ENCODE peak calls at places on chromosomes 4 and X, in six cellular contexts. Y is bronchial epithelial cell, C is HFFc6, T is A549, Z is ascending aorta, I is GM13977. U is an unnamed sample.

GRCh38 chrX:153640736-153641574 is 6.0 kb upstream of the DUSP9 start:
- DNase-seq in C (no peak), Z (peak; percentile 54), I (peak; percentile 20), T (no peak), Y (no peak), U (no peak)

GRCh38 chrX:70485466-70485865 is 40.8 kb downstream of the DLG3 start:
- DNase-seq in I (no peak), C (no peak), T (no peak), Z (no peak), Y (peak; percentile 33), U (no peak)

GRCh38 chr4:28557755-28558154 is 1697.1 kb downstream of the STIM2 start:
- DNase-seq in I (no peak), Y (peak; percentile 62), T (no peak), C (peak; percentile 74), Z (no peak), U (no peak)

GRCh38 chr4:150033937-150034336 is 44.3 kb upstream of the DCLK2 start:
- DNase-seq in I (no peak), Y (peak; percentile 25), T (no peak), Z (no peak), C (no peak), U (no peak)

GRCh38 chrX:139759637-139760036 is 51.7 kb upstream of the MCF2 start:
- DNase-seq in I (no peak), Y (peak; percentile 20), T (peak; percentile 1), C (peak; percentile 27), Z (no peak), U (no peak)

GRCh38 chr4:53321151-53321987 is 44.5 kb downstream of the SCFD2 start:
- DNase-seq in C (peak; percentile 96), T (no peak), Z (no peak), I (no peak), Y (peak; percentile 82), U (peak; percentile 87)

GRCh38 chr4:20422398-20422797 is 170.7 kb downstream of the SLIT2 start:
- DNase-seq in I (peak; percentile 22), Y (peak; percentile 70), T (no peak), C (peak; percentile 53), Z (peak; percentile 65), U (no peak)

GRCh38 chrX:17046478-17047097 is 100.1 kb downstream of the REPS2 start:
- DNase-seq in T (peak; percentile 29), Y (peak; percentile 52), I (peak; percentile 44), Z (peak; percentile 84), C (peak; percentile 44), U (peak; percentile 39)

GRCh38 chrX:86047174-86047991 is at the start of gene CHM:
- DNase-seq in C (peak; percentile 77), Y (peak; percentile 83), T (peak; percentile 75), I (peak; percentile 60), Z (peak; percentile 84), U (peak; percentile 37)

GRCh38 chr4:104964387-104965175 is 182.1 kb upstream of the TET2 start:
- DNase-seq in Z (no peak), I (no peak), Y (no peak), C (no peak), T (no peak), U (no peak)

GRCh38 chr4:24777528-24777927 is 17.8 kb upstream of the SOD3 start:
- DNase-seq in Z (no peak), T (no peak), C (no peak), Y (no peak), I (no peak), U (no peak)

GRCh38 chr4:124079174-124079780 is 633.3 kb downstream of the ANKRD50 start:
- DNase-seq in C (peak; percentile 15), Z (no peak), Y (no peak), I (no peak), T (no peak), U (no peak)

GRCh38 chr4:105145059-105145912 is 1.4 kb upstream of the TET2 start:
- DNase-seq in T (no peak), Z (no peak), I (peak; percentile 43), Y (peak; percentile 73), C (no peak), U (no peak)

GRCh38 chr4:874071-874470 is 48.1 kb upstream of the CPLX1 start:
- DNase-seq in C (no peak), I (no peak), T (no peak), Y (no peak), Z (no peak), U (no peak)

GRCh38 chr4:81255524-81255923 is 40.5 kb upstream of the PRKG2 start:
- DNase-seq in I (no peak), Z (no peak), C (no peak), Y (peak; percentile 14), T (no peak), U (peak; percentile 60)

GRCh38 chr4:174657472-174657871 is 135.2 kb upstream of the HPGD start:
- DNase-seq in Y (no peak), Z (no peak), T (no peak), I (no peak), C (no peak), U (no peak)

GRCh38 chr4:79632114-79632513 is 224.1 kb upstream of the GK2 start:
- DNase-seq in C (no peak), T (no peak), I (no peak), Z (no peak), Y (peak; percentile 50), U (no peak)

GRCh38 chr4:134691915-134692314 is 490.3 kb upstream of the PABPC4L start:
- DNase-seq in Y (no peak), T (no peak), I (no peak), Z (no peak), C (peak; percentile 92), U (no peak)

DNA sequence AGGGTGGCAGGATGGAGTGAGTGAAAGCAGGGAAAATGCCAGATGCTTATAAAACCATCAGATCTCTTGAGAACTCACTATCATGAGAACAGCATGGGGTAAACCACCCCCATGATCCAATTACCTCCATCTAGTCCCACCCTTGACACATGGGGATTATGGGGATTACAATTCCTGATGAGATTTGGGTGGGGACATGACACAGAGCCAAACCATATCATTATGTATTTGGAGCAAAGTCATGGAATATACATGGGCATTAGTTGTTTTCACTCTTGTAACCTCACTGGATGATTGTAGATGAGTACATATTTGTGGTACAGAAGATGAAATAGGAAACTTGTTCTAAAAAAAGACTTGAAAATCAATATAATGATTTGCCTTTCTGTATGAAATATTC is 674.5 kb upstream of the BOD1L1 start:
- DNase-seq in C (no peak), Z (no peak), T (no peak), I (no peak), Y (no peak), U (no peak)
- TF ChIP-seq CTCF in C (no peak), Z (no peak), T (no peak), I (no peak), Y (no peak), U (no peak)

GRCh38 chr4:85092536-85092935 is 126.0 kb upstream of the WDFY3 start:
- DNase-seq in T (no peak), Z (no peak), I (no peak), Y (no peak), C (no peak), U (no peak)

GRCh38 chr4:85092943-85093342 is 126.5 kb upstream of the WDFY3 start:
- DNase-seq in Y (no peak), T (no peak), I (no peak), Z (no peak), C (no peak), U (no peak)

GRCh38 chr4:85094735-85095134 is 128.2 kb upstream of the WDFY3 start:
- DNase-seq in I (no peak), C (no peak), Z (no peak), T (no peak), Y (no peak), U (no peak)
- TF ChIP-seq CTCF in I (no peak), C (no peak), Z (no peak), T (no peak), Y (no peak), U (no peak)

GRCh38 chr4:55817691-55818090 is 1.9 kb upstream of the EXOC1L start:
- DNase-seq in I (no peak), Z (no peak), T (no peak), C (no peak), Y (no peak), U (no peak)

GRCh38 chr4:55820260-55820659 is 670 bp downstream of the EXOC1L start:
- DNase-seq in C (no peak), Y (no peak), Z (no peak), I (no peak), T (no peak), U (no peak)

GRCh38 chr4:55824865-55825264 is 5.3 kb downstream of the EXOC1L start:
- DNase-seq in Y (no peak), Z (no peak), C (no peak), I (no peak), T (no peak), U (no peak)

GRCh38 chr4:55819634-55820033 is at the start of gene EXOC1L:
- DNase-seq in C (no peak), Y (no peak), T (no peak), Z (no peak), I (no peak), U (no peak)
- TF ChIP-seq CTCF in C (no peak), Y (no peak), T (no peak), Z (no peak), I (no peak), U (peak; percentile 12)

DNA sequence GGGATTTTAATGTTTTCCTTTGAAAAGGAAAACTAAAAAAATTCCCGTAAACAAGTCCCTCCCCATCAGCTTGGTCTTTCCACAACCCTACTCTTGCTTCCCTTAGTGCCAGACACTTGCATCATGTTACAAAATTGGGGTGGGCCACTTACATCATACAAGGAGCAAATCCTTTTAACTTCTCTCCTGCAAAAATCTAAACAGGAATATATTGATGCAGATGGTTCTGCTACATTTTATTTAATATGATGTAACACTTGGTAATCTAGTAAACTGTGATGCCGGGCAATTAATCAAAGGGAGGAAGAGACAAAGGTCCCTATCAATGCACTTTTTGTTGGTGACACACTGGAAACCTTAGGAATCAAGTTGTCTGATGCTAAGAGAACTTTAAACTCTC is 125.3 kb downstream of the UBE2K start:
- DNase-seq in T (no peak), Z (no peak), C (no peak), I (no peak), Y (no peak), U (peak; percentile 49)
- TF ChIP-seq CTCF in T (no peak), Z (no peak), C (no peak), I (no peak), Y (no peak), U (no peak)

DNA sequence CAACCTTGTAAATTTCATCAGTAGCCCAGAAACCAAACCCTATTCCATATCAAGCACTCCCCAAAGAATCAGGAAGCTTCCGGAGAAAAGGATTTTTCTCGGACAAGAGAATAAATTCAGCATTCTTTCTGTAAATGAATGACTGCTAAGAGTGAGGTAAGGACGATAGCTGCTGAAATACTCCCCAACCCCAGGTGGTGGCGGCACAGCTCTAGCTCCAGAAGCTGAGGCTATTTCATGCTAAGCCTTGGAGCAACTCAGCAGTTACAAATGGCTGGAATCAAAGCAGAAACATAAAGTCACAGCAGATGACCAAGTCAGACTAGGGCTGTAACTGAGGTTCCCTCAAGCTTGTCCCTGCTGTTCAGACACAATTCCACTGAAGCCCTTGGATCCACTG is 13.9 kb upstream of the PCDH19 start:
- DNase-seq in C (no peak), Z (no peak), Y (peak; percentile 11), T (no peak), I (no peak), U (no peak)
- TF ChIP-seq CTCF in C (no peak), Z (no peak), Y (peak; percentile 27), T (no peak), I (no peak), U (no peak)

GRCh38 chr4:86818845-86819244 is 30.3 kb downstream of the SLC10A6 start:
- DNase-seq in Y (no peak), C (no peak), Z (no peak), I (no peak), T (no peak), U (no peak)
- TF ChIP-seq CTCF in Y (no peak), C (peak; percentile 17), Z (no peak), I (no peak), T (no peak), U (no peak)

U was measured in AG09319.